ENCODE peak calls at places on chromosomes 5 and 9, in five cellular contexts. B is RWPE1, Y is B cell, D is bronchial epithelial cell, O is OCI-LY7. E is an unnamed sample.

GRCh38 chr9:37454238-37454637 is 11.0 kb downstream of the ZBTB5 start:
- DNase-seq in B (no peak), Y (no peak), D (peak), O (no peak), E (no peak)

GRCh38 chr5:169003721-169004481 is 297.0 kb downstream of the SLIT3 start:
- DNase-seq in B (no peak), Y (no peak), D (no peak), O (no peak), E (no peak)

GRCh38 chr5:84430079-84430478 is 45.4 kb upstream of the EDIL3 start:
- DNase-seq in B (no peak), Y (no peak), D (peak), O (no peak), E (no peak)

GRCh38 chr5:168747987-168748777 is 169.0 kb upstream of the PANK3 start:
- DNase-seq in B (peak), Y (no peak), D (peak), O (peak), E (peak)

GRCh38 chr5:14218480-14218879 is 75.3 kb downstream of the TRIO start:
- DNase-seq in B (no peak), Y (no peak), D (no peak), O (no peak), E (no peak)

GRCh38 chr9:130183133-130183762 is 11.0 kb downstream of the NCS1 start:
- DNase-seq in B (no peak), Y (no peak), D (no peak), O (no peak), E (no peak)

GRCh38 chr5:93603711-93604118 is 20.7 kb downstream of the NR2F1 start:
- DNase-seq in B (no peak), Y (no peak), D (no peak), O (no peak), E (no peak)

GRCh38 chr5:55173696-55174101 is 722 bp upstream of the CDC20B start:
- DNase-seq in B (no peak), Y (peak), D (no peak), O (no peak), E (no peak)

GRCh38 chr5:434443-435146 is 8.4 kb upstream of the EXOC3 start:
- DNase-seq in B (no peak), Y (no peak), D (no peak), O (no peak), E (no peak)

GRCh38 chr5:148966348-148966747 is 96.5 kb downstream of the SH3TC2 start:
- DNase-seq in B (peak), Y (no peak), D (peak), O (no peak), E (no peak)

GRCh38 chr9:124105266-124105665 is 93.7 kb downstream of the LHX2 start:
- DNase-seq in B (no peak), Y (no peak), D (no peak), O (no peak), E (no peak)

GRCh38 chr5:138937392-138938387 is 62.6 kb upstream of the LRRTM2 start:
- DNase-seq in B (no peak), Y (no peak), D (no peak), O (no peak), E (no peak)

GRCh38 chr9:75539558-75539957 is 350.9 kb upstream of the PCSK5 start:
- DNase-seq in B (no peak), Y (no peak), D (no peak), O (no peak), E (no peak)

GRCh38 chr9:130122465-130122864 is 49.7 kb upstream of the NCS1 start:
- DNase-seq in B (no peak), Y (no peak), D (no peak), O (peak), E (no peak)

GRCh38 chr5:66639036-66639435 is 42.8 kb downstream of the MAST4 start:
- DNase-seq in B (no peak), Y (no peak), D (no peak), O (no peak), E (peak)

DNA sequence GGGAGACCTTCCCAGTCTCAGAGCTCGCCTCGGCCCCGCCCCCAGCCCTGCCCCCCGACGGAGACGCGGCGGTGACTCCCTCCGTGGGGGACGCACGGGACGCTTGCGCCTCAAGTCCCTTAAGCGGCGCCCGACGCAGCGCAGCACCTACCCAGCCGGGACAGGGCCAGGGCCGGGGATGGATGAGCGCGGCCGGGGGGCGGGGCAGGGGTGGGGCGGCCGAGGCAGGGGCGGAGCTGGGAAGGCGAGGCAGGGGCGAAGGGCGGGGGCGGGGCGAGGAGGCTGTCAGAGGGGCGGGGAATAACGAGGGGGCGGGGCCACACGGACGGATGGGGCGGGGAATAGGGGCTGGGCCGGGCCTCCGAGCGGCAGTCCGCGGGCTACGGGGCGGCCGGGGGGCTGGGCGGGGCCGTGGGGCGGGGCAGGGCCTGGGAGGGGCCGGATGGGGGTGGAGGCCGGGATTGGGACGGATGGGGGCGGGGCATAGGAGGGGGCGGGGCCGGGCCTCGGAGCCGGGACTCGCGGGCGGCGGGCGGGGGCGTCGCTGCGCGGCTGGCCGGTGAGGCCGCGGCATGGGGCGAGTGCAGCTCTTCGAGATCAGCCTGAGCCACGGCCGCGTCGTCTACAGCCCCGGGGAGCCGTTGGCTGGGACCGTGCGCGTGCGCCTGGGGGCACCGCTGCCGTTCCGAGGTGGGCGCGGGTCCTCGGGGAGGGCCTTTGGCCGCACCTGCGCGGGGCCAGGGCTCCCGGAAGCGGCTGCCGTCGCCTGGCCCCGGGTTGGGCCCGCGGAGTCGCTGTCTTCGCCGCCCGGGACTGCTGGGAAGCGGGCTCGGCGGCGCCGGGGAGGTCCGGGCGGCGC is at the start of gene ARRDC1:
- DNase-seq in B (peak), Y (peak), D (peak), O (peak), E (peak)
- TF ChIP-seq CTCF in B (no peak), Y (no peak), D (no peak), O (no peak), E (no peak)

GRCh38 chr5:109689740-109690455 is at the start of gene MAN2A1:
- DNase-seq in B (peak), Y (peak), D (peak), O (peak), E (peak)
- TF ChIP-seq CTCF in B (no peak), Y (no peak), D (no peak), O (peak), E (no peak)

GRCh38 chr9:91899611-91900010 is 50.4 kb downstream of the ROR2 start:
- DNase-seq in B (no peak), Y (no peak), D (no peak), O (no peak), E (no peak)

GRCh38 chr9:91897201-91897600 is 52.8 kb downstream of the ROR2 start:
- DNase-seq in B (no peak), Y (no peak), D (no peak), O (no peak), E (no peak)

GRCh38 chr9:91898451-91899433 is 51.3 kb downstream of the ROR2 start:
- DNase-seq in B (no peak), Y (no peak), D (peak), O (no peak), E (no peak)

GRCh38 chr9:91902465-91903125 is 47.4 kb downstream of the ROR2 start:
- DNase-seq in B (no peak), Y (no peak), D (no peak), O (no peak), E (no peak)

DNA sequence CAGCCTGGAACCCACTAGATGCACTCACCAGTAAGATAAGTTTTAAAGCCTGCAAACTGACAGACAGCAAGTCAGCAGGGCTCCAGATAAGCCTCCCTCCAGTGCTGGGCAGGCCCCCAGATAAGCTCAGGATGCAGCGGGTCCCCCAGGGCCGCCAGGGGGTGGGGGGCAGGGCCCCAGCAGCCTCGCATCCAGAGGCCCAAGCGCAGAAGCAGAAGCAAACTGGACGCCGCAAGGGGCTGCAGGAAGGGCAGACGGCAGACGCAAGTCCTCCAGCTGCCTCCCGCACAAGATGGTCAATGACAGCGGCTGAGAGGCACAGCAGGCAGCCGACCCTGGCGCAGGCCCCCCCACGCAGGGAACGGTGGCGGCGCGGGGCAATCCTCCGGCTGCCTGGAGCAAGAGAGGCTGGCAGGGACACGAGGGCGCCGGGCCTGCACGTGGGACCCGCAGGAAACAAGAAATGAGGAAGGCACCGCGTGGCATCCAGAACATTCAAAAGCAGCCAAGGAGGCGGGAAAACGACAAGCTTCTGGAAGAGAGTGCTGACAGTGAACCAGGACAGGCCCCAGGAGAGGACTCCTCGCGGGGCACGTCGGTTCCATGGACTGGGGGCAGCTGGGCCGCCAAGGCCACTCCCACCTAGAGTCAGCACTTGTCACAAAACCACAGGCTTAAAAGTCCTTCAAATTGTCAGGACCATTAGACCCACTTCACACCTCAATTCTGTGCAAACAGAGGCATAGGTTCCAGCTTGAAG is 49.8 kb downstream of the ROR2 start:
- DNase-seq in B (no peak), Y (no peak), D (no peak), O (no peak), E (no peak)
- TF ChIP-seq CTCF in B (no peak), Y (no peak), D (no peak), O (no peak), E (no peak)

GRCh38 chr5:5494489-5495402 is 72.3 kb downstream of the ICE1 start:
- DNase-seq in B (peak), Y (peak), D (peak), O (peak), E (peak)

GRCh38 chr5:5492087-5492933 is 69.8 kb downstream of the ICE1 start:
- DNase-seq in B (peak), Y (peak), D (peak), O (peak), E (peak)

DNA sequence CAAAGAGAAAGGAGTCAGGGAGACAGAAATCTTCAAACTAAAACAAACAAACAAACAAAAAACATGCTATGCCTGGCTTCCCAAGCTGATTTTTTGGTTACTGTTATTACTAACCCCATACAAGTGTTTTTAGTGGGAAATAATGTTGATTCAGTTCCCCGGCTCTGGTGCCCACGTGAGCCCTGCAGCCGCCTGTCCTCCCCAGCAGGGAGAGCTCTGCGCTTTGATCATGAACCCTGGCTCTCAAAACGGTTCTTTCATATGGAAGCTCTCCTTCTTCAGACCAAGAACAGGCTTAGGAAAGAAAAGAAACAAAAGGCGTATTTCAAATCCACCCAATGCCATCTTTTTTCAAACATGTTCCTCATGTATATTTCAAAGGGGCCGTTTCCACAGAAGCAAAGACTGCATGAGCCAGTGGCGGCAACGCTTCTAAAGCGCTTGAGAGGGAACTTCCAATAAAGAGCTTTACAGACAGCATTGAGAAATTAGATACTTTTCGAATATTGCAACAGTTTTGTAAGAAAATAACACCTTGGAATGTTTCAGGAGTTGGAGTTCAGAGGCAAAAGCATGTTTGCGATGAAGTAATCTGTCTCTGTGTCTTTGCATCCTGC is 74.8 kb downstream of the ICE1 start:
- DNase-seq in B (peak), Y (peak), D (peak), O (peak), E (peak)
- TF ChIP-seq CTCF in B (peak), Y (peak), D (peak), O (peak), E (peak)

GRCh38 chr5:132468665-132469379 is 21.8 kb downstream of the IRF1 start:
- DNase-seq in B (no peak), Y (no peak), D (no peak), O (no peak), E (no peak)

GRCh38 chr5:132471006-132471907 is 19.3 kb downstream of the IRF1 start:
- DNase-seq in B (no peak), Y (no peak), D (no peak), O (no peak), E (no peak)

GRCh38 chr5:132467292-132467984 is 23.1 kb downstream of the IRF1 start:
- DNase-seq in B (no peak), Y (no peak), D (no peak), O (peak), E (peak)

GRCh38 chr5:132470596-132470995 is 20.0 kb downstream of the IRF1 start:
- DNase-seq in B (no peak), Y (no peak), D (no peak), O (no peak), E (no peak)

DNA sequence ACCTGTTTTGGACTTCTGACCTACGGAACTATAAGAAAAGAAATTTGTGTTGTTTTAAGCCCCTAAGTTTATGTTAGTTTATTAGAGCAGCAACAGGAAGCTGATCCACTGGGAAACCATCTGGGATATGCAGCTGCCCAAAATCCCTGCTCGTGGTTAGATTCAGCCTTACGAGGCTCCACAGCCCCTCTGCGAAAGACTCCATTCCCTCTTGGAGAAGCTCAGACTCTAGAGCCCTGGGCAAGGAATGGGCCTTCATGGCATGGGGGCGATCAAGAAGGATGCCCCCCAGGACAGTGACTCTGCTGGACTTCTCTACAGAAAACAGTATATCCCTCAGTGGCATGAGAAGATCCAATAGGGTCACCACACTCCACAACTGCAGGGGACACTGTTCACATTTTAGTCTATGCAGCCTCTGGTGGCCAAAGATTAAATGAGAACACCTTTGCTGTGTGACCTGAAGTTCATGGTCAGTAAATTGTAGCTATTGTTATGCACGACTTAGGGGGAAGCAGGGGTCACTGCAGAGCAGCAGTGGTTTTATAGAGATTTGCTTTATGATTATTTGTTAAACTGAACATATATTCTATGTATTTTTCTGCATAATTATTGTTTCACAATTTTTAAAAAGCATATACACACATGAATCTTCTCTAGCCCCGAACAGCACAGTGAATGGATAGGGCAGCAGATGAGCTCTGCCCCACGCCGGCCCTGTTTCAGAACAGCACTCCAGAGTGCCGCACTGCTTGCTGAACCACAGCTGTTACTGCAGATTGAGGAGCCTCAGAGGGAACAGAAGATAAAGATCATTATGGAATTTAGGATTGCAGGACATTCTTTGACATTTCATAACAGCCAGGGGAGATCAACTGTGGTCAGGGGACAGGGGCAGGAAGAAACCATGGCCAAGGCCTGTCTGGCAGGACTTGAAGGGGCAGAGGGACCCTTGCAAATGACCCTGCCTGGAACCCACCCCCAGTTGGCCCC is 20.9 kb downstream of the IRF1 start:
- DNase-seq in B (no peak), Y (no peak), D (no peak), O (no peak), E (no peak)
- TF ChIP-seq CTCF in B (no peak), Y (no peak), D (no peak), O (peak), E (peak)

GRCh38 chr5:54088081-54088480 is 222.3 kb downstream of the ARL15 start:
- DNase-seq in B (no peak), Y (no peak), D (no peak), O (no peak), E (no peak)

GRCh38 chr5:54087436-54087835 is 222.9 kb downstream of the ARL15 start:
- DNase-seq in B (no peak), Y (no peak), D (peak), O (no peak), E (no peak)

GRCh38 chr5:54091416-54092130 is 218.8 kb downstream of the ARL15 start:
- DNase-seq in B (peak), Y (no peak), D (peak), O (no peak), E (no peak)

GRCh38 chr5:54093081-54093492 is 217.3 kb downstream of the ARL15 start:
- DNase-seq in B (peak), Y (no peak), D (peak), O (no peak), E (no peak)

GRCh38 chr5:54090495-54091084 is 219.8 kb downstream of the ARL15 start:
- DNase-seq in B (peak), Y (no peak), D (peak), O (no peak), E (no peak)
- TF ChIP-seq CTCF in B (no peak), Y (no peak), D (no peak), O (no peak), E (no peak)

GRCh38 chr5:35857004-35857345 is 284 bp downstream of the IL7R start:
- DNase-seq in B (no peak), Y (no peak), D (peak), O (no peak), E (no peak)

GRCh38 chr5:35855221-35855620 is 1.5 kb upstream of the IL7R start:
- DNase-seq in B (no peak), Y (no peak), D (no peak), O (no peak), E (no peak)

GRCh38 chr5:35856186-35857003 is at the start of gene IL7R:
- DNase-seq in B (no peak), Y (no peak), D (peak), O (peak), E (no peak)

GRCh38 chr5:35859101-35859661 is 2.5 kb downstream of the IL7R start:
- DNase-seq in B (no peak), Y (no peak), D (no peak), O (peak), E (no peak)

GRCh38 chr5:35857606-35858205 is 1.0 kb downstream of the IL7R start:
- DNase-seq in B (peak), Y (no peak), D (peak), O (no peak), E (no peak)
- TF ChIP-seq CTCF in B (no peak), Y (no peak), D (no peak), O (no peak), E (no peak)

GRCh38 chr5:76251656-76252055 is 151.4 kb upstream of the IQGAP2 start:
- DNase-seq in B (no peak), Y (no peak), D (no peak), O (no peak), E (no peak)

GRCh38 chr5:76257897-76258296 is 145.2 kb upstream of the IQGAP2 start:
- DNase-seq in B (no peak), Y (no peak), D (no peak), O (no peak), E (no peak)

GRCh38 chr5:76257225-76257833 is 145.8 kb upstream of the IQGAP2 start:
- DNase-seq in B (no peak), Y (no peak), D (no peak), O (no peak), E (no peak)

GRCh38 chr5:76252437-76252836 is 150.6 kb upstream of the IQGAP2 start:
- DNase-seq in B (peak), Y (no peak), D (peak), O (no peak), E (no peak)

DNA sequence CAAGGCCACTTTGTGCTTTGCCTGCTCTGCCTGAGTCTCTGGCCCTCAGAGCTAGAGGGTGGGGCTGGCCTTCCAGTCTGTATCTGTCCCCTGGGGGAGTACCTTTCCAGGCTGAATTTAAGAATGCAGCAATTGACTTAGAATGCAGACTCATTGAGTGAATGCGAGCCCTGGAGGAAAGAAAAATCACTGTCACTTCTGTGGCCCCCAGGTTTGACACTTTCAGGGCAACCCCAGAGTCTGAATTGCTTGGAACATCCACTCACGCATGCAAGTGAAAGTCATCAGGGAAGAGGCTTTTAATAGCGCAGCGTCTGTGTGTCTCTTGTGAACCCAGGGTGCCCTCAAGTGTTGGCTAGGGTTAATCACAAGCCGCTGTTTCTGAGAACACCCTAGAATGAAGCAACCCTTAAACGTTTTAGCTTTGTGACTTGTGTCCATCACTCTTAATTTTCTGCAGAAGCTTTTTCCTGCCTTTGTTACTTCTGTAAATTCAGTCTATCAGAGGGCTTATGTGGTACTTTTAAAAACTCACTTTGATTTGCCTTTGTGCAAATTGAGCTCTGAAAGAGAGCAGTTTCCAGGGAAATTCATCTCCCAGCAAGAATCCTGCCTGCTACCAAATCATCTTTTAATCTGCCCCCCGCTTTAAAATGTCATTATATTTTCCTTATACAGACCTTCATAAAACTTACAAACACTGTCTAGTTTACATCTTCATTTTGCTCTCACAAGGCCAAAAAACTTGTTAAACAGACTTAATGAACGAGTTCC is 146.8 kb upstream of the IQGAP2 start:
- DNase-seq in B (peak), Y (peak), D (peak), O (peak), E (peak)
- TF ChIP-seq CTCF in B (peak), Y (peak), D (peak), O (peak), E (peak)

E was measured in GM10248.